ENCODE peak calls at places on chromosomes 11 and 22, in ten cellular contexts. K is endothelial cell of umbilical vein; Q is GM12865; T is fibroblast of the conjunctiva; Z is stimulated activated CD4-positive, alpha-beta T cell treated with anti-CD3 and anti-CD28 coated beads, Interleukin-12 subunit alpha, Interleukin-12 subunit beta, amount 100 ng/mL, for 48 hours; W is HAP-1; S is NCI-H1417 treated with DMSO at 0.1 percent for 48 hours; O is cerebellar cortex; I is GM19239; R is tibial nerve. Y is an unnamed sample.
A peak's percentile ranks its signal among the peaks of the same experiment; 100 is the strongest.

GRCh38 chr11:45927684-45928413 is 5.4 kb downstream of the LARGE2 start:
- DNase-seq in K (no peak), Q (no peak), T (no peak), Z (no peak), W (no peak), S (no peak), O (no peak), I (no peak), R (no peak), Y (no peak)

GRCh38 chr11:124612045-124612444 is 817 bp downstream of the PANX3 start:
- DNase-seq in K (no peak), Q (peak; percentile 48), T (no peak), Z (no peak), W (no peak), S (no peak), O (no peak), I (no peak), R (no peak), Y (no peak)

GRCh38 chr11:68651208-68651984 is 32.9 kb upstream of the GAL start:
- DNase-seq in K (no peak), Q (no peak), T (no peak), Z (no peak), W (no peak), S (no peak), O (no peak), I (no peak), R (no peak), Y (no peak)

GRCh38 chr22:19086944-19087343 is 35.3 kb downstream of the DGCR2 start:
- DNase-seq in K (no peak), Q (no peak), T (no peak), Z (no peak), W (no peak), S (no peak), O (no peak), I (no peak), R (no peak), Y (no peak)

GRCh38 chr11:36365937-36366336 is 69.8 kb downstream of the PRR5L start:
- DNase-seq in K (no peak), Q (no peak), T (no peak), Z (no peak), W (no peak), S (no peak), O (no peak), I (no peak), R (no peak), Y (no peak)

GRCh38 chr11:898540-899190 is 11.9 kb downstream of the CHID1 start:
- DNase-seq in K (peak; percentile 9), Q (no peak), T (no peak), Z (no peak), W (peak; percentile 37), S (no peak), O (peak; percentile 84), I (no peak), R (peak; percentile 23), Y (peak; percentile 89)

GRCh38 chr11:1470681-1471611 is 15.6 kb downstream of the MOB2 start:
- DNase-seq in K (no peak), Q (no peak), T (no peak), Z (no peak), W (no peak), S (no peak), O (no peak), I (no peak), R (no peak), Y (no peak)

GRCh38 chr11:74669311-74670160 is 61.7 kb downstream of the CHRDL2 start:
- DNase-seq in K (no peak), Q (no peak), T (no peak), Z (no peak), W (no peak), S (no peak), O (no peak), I (no peak), R (no peak), Y (no peak)

GRCh38 chr11:72736452-72737069 is 15.6 kb downstream of the ARAP1 start:
- DNase-seq in K (peak; percentile 47), Q (peak; percentile 63), T (peak; percentile 18), Z (peak; percentile 64), W (no peak), S (no peak), O (no peak), I (no peak), R (peak; percentile 52), Y (no peak)

GRCh38 chr11:98107736-98108135 is 913.0 kb upstream of the CNTN5 start:
- DNase-seq in K (no peak), Q (no peak), T (no peak), Z (no peak), W (no peak), S (peak; percentile 68), O (no peak), I (no peak), R (no peak), Y (no peak)

GRCh38 chr11:78000193-78000592 is 5.7 kb upstream of the INTS4 start:
- DNase-seq in K (peak; percentile 74), Q (peak; percentile 71), T (peak; percentile 68), Z (peak; percentile 46), W (peak; percentile 68), S (peak; percentile 60), O (peak; percentile 77), I (no peak), R (no peak), Y (peak; percentile 73)

GRCh38 chr11:21975242-21975641 is 217.6 kb upstream of the ANO5 start:
- DNase-seq in K (no peak), Q (no peak), T (no peak), Z (no peak), W (no peak), S (no peak), O (no peak), I (no peak), R (no peak), Y (no peak)

GRCh38 chr11:68012843-68013610 is 2.9 kb downstream of the ALDH3B1 start:
- DNase-seq in K (no peak), Q (no peak), T (peak; percentile 92), Z (no peak), W (peak; percentile 88), S (no peak), O (no peak), I (no peak), R (peak; percentile 49), Y (no peak)

GRCh38 chr11:134741453-134742227 is 329.6 kb upstream of the B3GAT1 start:
- DNase-seq in K (peak; percentile 3), Q (no peak), T (no peak), Z (no peak), W (no peak), S (no peak), O (no peak), I (no peak), R (no peak), Y (no peak)

GRCh38 chr11:89175796-89176195 is 1.9 kb upstream of the TYR start:
- DNase-seq in K (no peak), Q (no peak), T (no peak), Z (no peak), W (no peak), S (no peak), O (no peak), I (no peak), R (no peak), Y (no peak)

GRCh38 chr11:111283945-111284481 is 14.3 kb upstream of the POU2AF3 start:
- DNase-seq in K (no peak), Q (no peak), T (no peak), Z (no peak), W (no peak), S (no peak), O (no peak), I (no peak), R (peak; percentile 58), Y (no peak)

GRCh38 chr22:46363611-46364321 is 28.3 kb downstream of the TRMU start:
- DNase-seq in K (no peak), Q (no peak), T (no peak), Z (no peak), W (no peak), S (no peak), O (no peak), I (no peak), R (no peak), Y (no peak)

GRCh38 chr22:31093956-31094622 is 13.0 kb downstream of the SMTN start:
- DNase-seq in K (no peak), Q (no peak), T (no peak), Z (no peak), W (no peak), S (no peak), O (peak; percentile 88), I (peak; percentile 1), R (no peak), Y (peak; percentile 93)

GRCh38 chr11:2257023-2257700 is 13.2 kb downstream of the ASCL2 start:
- DNase-seq in K (no peak), Q (no peak), T (no peak), Z (no peak), W (no peak), S (no peak), O (no peak), I (no peak), R (no peak), Y (no peak)

GRCh38 chr11:91158297-91158696 is 935.4 kb upstream of the CHORDC1 start:
- DNase-seq in K (no peak), Q (no peak), T (no peak), Z (no peak), W (no peak), S (no peak), O (no peak), I (no peak), R (no peak), Y (no peak)

GRCh38 chr22:36028646-36029405 is at the start of gene RBFOX2:
- DNase-seq in K (peak; percentile 97), Q (peak; percentile 88), T (peak; percentile 95), Z (peak; percentile 73), W (peak; percentile 99), S (peak; percentile 50), O (peak; percentile 92), I (peak; percentile 80), R (peak; percentile 96), Y (peak; percentile 92)

GRCh38 chr11:74754507-74755255 is 6.0 kb downstream of the RNF169 start:
- DNase-seq in K (peak; percentile 92), Q (peak; percentile 65), T (peak; percentile 49), Z (no peak), W (no peak), S (no peak), O (no peak), I (no peak), R (no peak), Y (no peak)

GRCh38 chr11:2470495-2470894 is 25.7 kb downstream of the KCNQ1 start:
- DNase-seq in K (no peak), Q (no peak), T (no peak), Z (no peak), W (no peak), S (no peak), O (no peak), I (no peak), R (no peak), Y (no peak)

GRCh38 chr11:57775474-57775873 is 13.9 kb downstream of the CTNND1 start:
- DNase-seq in K (peak; percentile 73), Q (no peak), T (no peak), Z (no peak), W (no peak), S (no peak), O (no peak), I (no peak), R (peak; percentile 27), Y (no peak)

GRCh38 chr22:44352378-44353062 is 39.8 kb upstream of the SHISAL1 start:
- DNase-seq in K (no peak), Q (no peak), T (no peak), Z (no peak), W (no peak), S (no peak), O (no peak), I (no peak), R (no peak), Y (no peak)

GRCh38 chr22:29382575-29383328 is 5.6 kb downstream of the AP1B1 start:
- DNase-seq in K (peak; percentile 58), Q (no peak), T (no peak), Z (no peak), W (no peak), S (no peak), O (no peak), I (no peak), R (no peak), Y (peak; percentile 45)

GRCh38 chr22:32801001-32801435 is 487 bp upstream of the TIMP3 start:
- DNase-seq in K (no peak), Q (no peak), T (no peak), Z (no peak), W (no peak), S (no peak), O (no peak), I (no peak), R (no peak), Y (no peak)

GRCh38 chr11:69928124-69928523 is 108.9 kb upstream of the FGF3 start:
- DNase-seq in K (no peak), Q (no peak), T (no peak), Z (no peak), W (no peak), S (no peak), O (no peak), I (no peak), R (no peak), Y (no peak)

Y was measured in G401.